ENCODE peak calls at places on chromosomes 7 and 10, in nine cellular contexts. One of them, this sample, is unnamed.

GRCh38 chr7:80870806-80871205 is 48.0 kb downstream of the SEMA3C start:
- DNase-seq in stimulated activated CD4-positive, alpha-beta T cell treated with anti-CD3 and anti-CD28 coated beads, Interleukin-4, amount 100 ng/mL, for 24 hours: no peak
- DNase-seq in A549: no peak
- DNase-seq in GM10248: no peak
- DNase-seq in activated CD4-positive, alpha-beta T cell treated with anti-CD3 and anti-CD28 coated beads, Interleukin-2, amount 10 ng/mL, durations not matched to agents 7 days and 5 days: no peak
- DNase-seq in endothelial cell: no peak
- DNase-seq in activated naive CD4-positive, alpha-beta T cell: no peak
- DNase-seq in stimulated activated CD8-positive, alpha-beta memory T cell treated with anti-CD3 and anti-CD28 coated beads, Interleukin-4, amount 100 ng/mL, for 48 hours: no peak
- DNase-seq in NCI-H1105: no peak
- DNase-seq in this sample: no peak

GRCh38 chr7:119472398-119473038 is 800.5 kb upstream of the KCND2 start:
- DNase-seq in stimulated activated CD4-positive, alpha-beta T cell treated with anti-CD3 and anti-CD28 coated beads, Interleukin-4, amount 100 ng/mL, for 24 hours: no peak
- DNase-seq in A549: no peak
- DNase-seq in GM10248: no peak
- DNase-seq in activated CD4-positive, alpha-beta T cell treated with anti-CD3 and anti-CD28 coated beads, Interleukin-2, amount 10 ng/mL, durations not matched to agents 7 days and 5 days: no peak
- DNase-seq in endothelial cell: no peak
- DNase-seq in activated naive CD4-positive, alpha-beta T cell: no peak
- DNase-seq in stimulated activated CD8-positive, alpha-beta memory T cell treated with anti-CD3 and anti-CD28 coated beads, Interleukin-4, amount 100 ng/mL, for 48 hours: no peak
- DNase-seq in NCI-H1105: peak
- DNase-seq in this sample: peak

GRCh38 chr10:12703813-12704212 is 297.7 kb downstream of the CCDC3 start:
- DNase-seq in stimulated activated CD4-positive, alpha-beta T cell treated with anti-CD3 and anti-CD28 coated beads, Interleukin-4, amount 100 ng/mL, for 24 hours: no peak
- DNase-seq in A549: no peak
- DNase-seq in GM10248: no peak
- DNase-seq in activated CD4-positive, alpha-beta T cell treated with anti-CD3 and anti-CD28 coated beads, Interleukin-2, amount 10 ng/mL, durations not matched to agents 7 days and 5 days: no peak
- DNase-seq in endothelial cell: no peak
- DNase-seq in activated naive CD4-positive, alpha-beta T cell: no peak
- DNase-seq in stimulated activated CD8-positive, alpha-beta memory T cell treated with anti-CD3 and anti-CD28 coated beads, Interleukin-4, amount 100 ng/mL, for 48 hours: no peak
- DNase-seq in NCI-H1105: no peak
- DNase-seq in this sample: no peak

GRCh38 chr7:139557857-139558581 is 34.5 kb downstream of the CLEC2L start:
- DNase-seq in stimulated activated CD4-positive, alpha-beta T cell treated with anti-CD3 and anti-CD28 coated beads, Interleukin-4, amount 100 ng/mL, for 24 hours: no peak
- DNase-seq in A549: no peak
- DNase-seq in GM10248: no peak
- DNase-seq in activated CD4-positive, alpha-beta T cell treated with anti-CD3 and anti-CD28 coated beads, Interleukin-2, amount 10 ng/mL, durations not matched to agents 7 days and 5 days: no peak
- DNase-seq in endothelial cell: no peak
- DNase-seq in activated naive CD4-positive, alpha-beta T cell: no peak
- DNase-seq in stimulated activated CD8-positive, alpha-beta memory T cell treated with anti-CD3 and anti-CD28 coated beads, Interleukin-4, amount 100 ng/mL, for 48 hours: no peak
- DNase-seq in NCI-H1105: no peak
- DNase-seq in this sample: peak

GRCh38 chr7:111855161-111855841 is 293.0 kb upstream of the IMMP2L start:
- DNase-seq in stimulated activated CD4-positive, alpha-beta T cell treated with anti-CD3 and anti-CD28 coated beads, Interleukin-4, amount 100 ng/mL, for 24 hours: no peak
- DNase-seq in A549: peak
- DNase-seq in GM10248: peak
- DNase-seq in activated CD4-positive, alpha-beta T cell treated with anti-CD3 and anti-CD28 coated beads, Interleukin-2, amount 10 ng/mL, durations not matched to agents 7 days and 5 days: no peak
- DNase-seq in endothelial cell: peak
- DNase-seq in activated naive CD4-positive, alpha-beta T cell: no peak
- DNase-seq in stimulated activated CD8-positive, alpha-beta memory T cell treated with anti-CD3 and anti-CD28 coated beads, Interleukin-4, amount 100 ng/mL, for 48 hours: no peak
- DNase-seq in NCI-H1105: no peak
- DNase-seq in this sample: peak

GRCh38 chr7:129665013-129665401 is 53.5 kb downstream of the NRF1 start:
- DNase-seq in stimulated activated CD4-positive, alpha-beta T cell treated with anti-CD3 and anti-CD28 coated beads, Interleukin-4, amount 100 ng/mL, for 24 hours: no peak
- DNase-seq in A549: peak
- DNase-seq in GM10248: no peak
- DNase-seq in activated CD4-positive, alpha-beta T cell treated with anti-CD3 and anti-CD28 coated beads, Interleukin-2, amount 10 ng/mL, durations not matched to agents 7 days and 5 days: no peak
- DNase-seq in endothelial cell: no peak
- DNase-seq in activated naive CD4-positive, alpha-beta T cell: no peak
- DNase-seq in stimulated activated CD8-positive, alpha-beta memory T cell treated with anti-CD3 and anti-CD28 coated beads, Interleukin-4, amount 100 ng/mL, for 48 hours: no peak
- DNase-seq in NCI-H1105: no peak
- DNase-seq in this sample: peak

GRCh38 chr10:32163076-32163773 is 107.0 kb upstream of the KIF5B start:
- DNase-seq in stimulated activated CD4-positive, alpha-beta T cell treated with anti-CD3 and anti-CD28 coated beads, Interleukin-4, amount 100 ng/mL, for 24 hours: no peak
- DNase-seq in A549: no peak
- DNase-seq in GM10248: no peak
- DNase-seq in activated CD4-positive, alpha-beta T cell treated with anti-CD3 and anti-CD28 coated beads, Interleukin-2, amount 10 ng/mL, durations not matched to agents 7 days and 5 days: no peak
- DNase-seq in endothelial cell: no peak
- DNase-seq in activated naive CD4-positive, alpha-beta T cell: no peak
- DNase-seq in stimulated activated CD8-positive, alpha-beta memory T cell treated with anti-CD3 and anti-CD28 coated beads, Interleukin-4, amount 100 ng/mL, for 48 hours: no peak
- DNase-seq in NCI-H1105: no peak
- DNase-seq in this sample: no peak

GRCh38 chr7:36388423-36388822 is 1.2 kb upstream of the ANLN start:
- DNase-seq in stimulated activated CD4-positive, alpha-beta T cell treated with anti-CD3 and anti-CD28 coated beads, Interleukin-4, amount 100 ng/mL, for 24 hours: no peak
- DNase-seq in A549: no peak
- DNase-seq in GM10248: no peak
- DNase-seq in activated CD4-positive, alpha-beta T cell treated with anti-CD3 and anti-CD28 coated beads, Interleukin-2, amount 10 ng/mL, durations not matched to agents 7 days and 5 days: no peak
- DNase-seq in endothelial cell: no peak
- DNase-seq in activated naive CD4-positive, alpha-beta T cell: no peak
- DNase-seq in stimulated activated CD8-positive, alpha-beta memory T cell treated with anti-CD3 and anti-CD28 coated beads, Interleukin-4, amount 100 ng/mL, for 48 hours: no peak
- DNase-seq in NCI-H1105: no peak
- DNase-seq in this sample: no peak

GRCh38 chr10:23439920-23440875 is 1.3 kb downstream of the OTUD1 start:
- DNase-seq in stimulated activated CD4-positive, alpha-beta T cell treated with anti-CD3 and anti-CD28 coated beads, Interleukin-4, amount 100 ng/mL, for 24 hours: peak
- DNase-seq in A549: peak
- DNase-seq in GM10248: peak
- DNase-seq in activated CD4-positive, alpha-beta T cell treated with anti-CD3 and anti-CD28 coated beads, Interleukin-2, amount 10 ng/mL, durations not matched to agents 7 days and 5 days: peak
- DNase-seq in endothelial cell: peak
- DNase-seq in activated naive CD4-positive, alpha-beta T cell: peak
- DNase-seq in stimulated activated CD8-positive, alpha-beta memory T cell treated with anti-CD3 and anti-CD28 coated beads, Interleukin-4, amount 100 ng/mL, for 48 hours: peak
- DNase-seq in NCI-H1105: no peak
- DNase-seq in this sample: peak

This sample was measured in WTC11.